ENCODE peak calls at places on chromosomes 13 and 19, in six cellular contexts. Z, O, R, E, J and S are unnamed samples.

GRCh38 chr13:111877906-111878305 is 189.0 kb upstream of the SOX1 start:
- DNase-seq in Z (no peak), O (no peak), R (peak), E (no peak), J (no peak), S (no peak)

GRCh38 chr19:6412111-6412999 is 12.3 kb downstream of the KHSRP start:
- DNase-seq in Z (peak), O (no peak), R (no peak), E (no peak), J (no peak), S (no peak)

GRCh38 chr19:46067691-46068090 is 26.9 kb upstream of the IGFL4 start:
- DNase-seq in Z (no peak), O (no peak), R (no peak), E (no peak), J (no peak), S (no peak)

GRCh38 chr13:65834897-65835296 is 1395.2 kb downstream of the PCDH9 start:
- DNase-seq in Z (no peak), O (no peak), R (no peak), E (no peak), J (no peak), S (no peak)

GRCh38 chr19:7982651-7983099 is 22.8 kb downstream of the ELAVL1 start:
- DNase-seq in Z (no peak), O (no peak), R (no peak), E (peak), J (no peak), S (no peak)

GRCh38 chr13:24288870-24289269 is 20.5 kb upstream of the C1QTNF9 start:
- DNase-seq in Z (no peak), O (peak), R (no peak), E (no peak), J (no peak), S (no peak)

GRCh38 chr13:69319659-69320058 is 788.0 kb upstream of the ATXN8OS start:
- DNase-seq in Z (no peak), O (peak), R (no peak), E (no peak), J (no peak), S (no peak)

GRCh38 chr13:39417643-39418042 is 185.3 kb downstream of the LHFPL6 start:
- DNase-seq in Z (peak), O (peak), R (no peak), E (no peak), J (no peak), S (no peak)

GRCh38 chr13:85632526-85633215 is 166.5 kb downstream of the SLITRK6 start:
- DNase-seq in Z (no peak), O (no peak), R (no peak), E (no peak), J (no peak), S (no peak)

GRCh38 chr13:114099191-114099590 is 33.2 kb downstream of the RASA3 start:
- DNase-seq in Z (peak), O (peak), R (peak), E (peak), J (peak), S (no peak)

GRCh38 chr19:10758978-10759377 is 41.1 kb downstream of the DNM2 start:
- DNase-seq in Z (no peak), O (no peak), R (no peak), E (no peak), J (no peak), S (no peak)

GRCh38 chr13:79966502-79966901 is 374.4 kb downstream of the SPRY2 start:
- DNase-seq in Z (no peak), O (no peak), R (no peak), E (no peak), J (no peak), S (no peak)

GRCh38 chr19:18156841-18157464 is 4.0 kb downstream of the PIK3R2 start:
- DNase-seq in Z (peak), O (peak), R (no peak), E (peak), J (peak), S (peak)

GRCh38 chr13:27120811-27121210 is 50.8 kb downstream of the USP12 start:
- DNase-seq in Z (peak), O (peak), R (no peak), E (no peak), J (no peak), S (no peak)

GRCh38 chr19:5947435-5947834 is 30.5 kb downstream of the RANBP3 start:
- DNase-seq in Z (peak), O (peak), R (no peak), E (no peak), J (peak), S (no peak)

GRCh38 chr13:26872444-26873173 is 112.0 kb upstream of the GPR12 start:
- DNase-seq in Z (peak), O (no peak), R (no peak), E (peak), J (peak), S (peak)

GRCh38 chr19:12784871-12785430 is 6.3 kb upstream of the JUNB start:
- DNase-seq in Z (no peak), O (peak), R (no peak), E (no peak), J (no peak), S (no peak)

GRCh38 chr19:34317311-34317927 is 47.6 kb upstream of the GPI start:
- DNase-seq in Z (peak), O (no peak), R (no peak), E (no peak), J (peak), S (no peak)

GRCh38 chr13:109271991-109272454 is 514.4 kb downstream of the IRS2 start:
- DNase-seq in Z (no peak), O (peak), R (no peak), E (no peak), J (no peak), S (no peak)

GRCh38 chr19:38093587-38093986 is 130.4 kb downstream of the DPF1 start:
- DNase-seq in Z (no peak), O (no peak), R (no peak), E (no peak), J (peak), S (no peak)

GRCh38 chr19:35178701-35179100 is 24.2 kb downstream of the FXYD5 start:
- DNase-seq in Z (peak), O (no peak), R (no peak), E (no peak), J (no peak), S (no peak)

GRCh38 chr19:53809518-53810186 is 14.5 kb downstream of the NLRP12 start:
- DNase-seq in Z (peak), O (no peak), R (no peak), E (no peak), J (no peak), S (no peak)

GRCh38 chr19:46196410-46197124 is 33.0 kb upstream of the IGFL1 start:
- DNase-seq in Z (no peak), O (no peak), R (no peak), E (no peak), J (no peak), S (no peak)

GRCh38 chr19:8611890-8612806 is 1.6 kb upstream of the ADAMTS10 start:
- DNase-seq in Z (peak), O (peak), R (no peak), E (no peak), J (peak), S (no peak)

DNA sequence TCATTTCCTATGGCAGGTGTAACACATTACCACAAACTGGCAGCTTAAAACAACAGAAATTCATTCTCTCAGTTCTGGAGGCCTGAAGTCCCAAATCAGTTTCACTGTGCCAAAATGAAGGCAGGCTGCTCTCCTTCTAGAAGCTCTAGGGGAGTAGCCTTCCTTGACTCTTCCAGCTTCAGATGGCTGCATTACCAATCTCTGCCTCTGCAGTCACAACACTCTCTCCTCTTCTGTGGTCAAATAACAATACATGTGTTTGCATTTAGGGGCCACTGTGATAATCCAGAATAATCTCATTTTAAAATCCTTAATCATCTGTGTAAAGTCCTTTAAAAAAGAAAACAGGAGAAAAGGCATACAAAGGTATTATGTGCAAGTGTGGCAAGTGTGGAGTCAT is 7.8 kb downstream of the DIAPH3 start:
- DNase-seq in Z (peak), O (no peak), R (no peak), E (no peak), J (no peak), S (no peak)
- TF ChIP-seq CTCF in Z (peak), O (no peak), R (no peak), E (no peak), J (no peak), S (no peak)

GRCh38 chr19:2477732-2478191 is 1.8 kb downstream of the GADD45B start:
- DNase-seq in Z (peak), O (peak), R (no peak), E (peak), J (peak), S (no peak)

GRCh38 chr19:2477141-2477710 is 1.3 kb downstream of the GADD45B start:
- DNase-seq in Z (no peak), O (peak), R (no peak), E (peak), J (peak), S (no peak)

GRCh38 chr19:2478756-2479555 is 3.0 kb downstream of the GADD45B start:
- DNase-seq in Z (peak), O (peak), R (peak), E (peak), J (peak), S (no peak)

GRCh38 chr19:2479556-2480194 is 3.7 kb downstream of the GADD45B start:
- DNase-seq in Z (peak), O (no peak), R (no peak), E (no peak), J (no peak), S (no peak)

DNA sequence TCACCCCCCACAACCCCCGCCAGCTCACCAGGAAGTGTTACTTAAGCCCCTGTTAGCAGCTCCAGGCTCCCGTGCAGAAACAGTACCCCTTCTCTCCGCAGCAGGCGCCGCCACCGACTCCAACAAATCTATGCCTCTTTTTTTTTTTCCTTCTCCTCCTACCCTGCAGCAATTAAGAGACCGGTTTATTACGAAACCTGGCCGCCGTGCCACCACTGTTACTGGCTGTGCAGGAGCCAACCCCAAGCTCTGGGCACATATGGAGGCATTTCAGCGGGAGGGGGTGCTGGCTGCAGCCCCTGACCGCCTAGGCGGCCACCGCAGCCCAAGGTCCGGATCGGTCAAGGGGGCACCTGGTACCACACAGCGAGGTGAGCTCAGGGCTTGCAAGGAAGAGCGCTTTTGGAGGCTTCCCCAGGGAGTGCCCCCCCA is 2.4 kb downstream of the GADD45B start:
- DNase-seq in Z (peak), O (peak), R (no peak), E (peak), J (peak), S (no peak)
- TF ChIP-seq CTCF in Z (peak), O (peak), R (peak), E (no peak), J (no peak), S (no peak)

GRCh38 chr13:70959376-70959775 is 851.1 kb upstream of the KLHL1 start:
- DNase-seq in Z (no peak), O (no peak), R (no peak), E (no peak), J (no peak), S (no peak)

GRCh38 chr13:70960841-70961443 is 852.7 kb upstream of the KLHL1 start:
- DNase-seq in Z (peak), O (peak), R (no peak), E (no peak), J (no peak), S (no peak)

GRCh38 chr13:70967564-70967963 is 859.3 kb upstream of the KLHL1 start:
- DNase-seq in Z (no peak), O (no peak), R (no peak), E (peak), J (no peak), S (no peak)

DNA sequence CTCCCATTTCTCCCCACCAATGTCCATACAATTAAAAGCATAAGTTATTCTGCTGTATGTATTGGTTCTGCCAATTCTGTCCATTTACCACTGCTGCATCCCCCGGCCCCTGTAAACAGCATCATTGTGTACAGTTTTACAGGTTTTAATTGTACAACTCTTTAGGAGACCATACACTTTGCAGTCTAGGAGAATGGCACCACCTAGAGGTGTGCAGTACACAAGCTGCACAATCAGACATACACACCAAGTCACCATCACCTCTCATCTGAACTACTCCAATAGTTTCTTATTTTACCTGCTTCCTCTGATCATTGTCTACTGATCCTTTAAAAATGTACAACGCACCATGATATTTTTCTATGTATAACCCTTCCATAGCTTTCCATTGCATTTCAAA is 855.9 kb upstream of the KLHL1 start:
- DNase-seq in Z (peak), O (no peak), R (no peak), E (no peak), J (no peak), S (no peak)
- TF ChIP-seq CTCF in Z (peak), O (peak), R (no peak), E (no peak), J (no peak), S (no peak)

GRCh38 chr13:59176775-59177174 is 987.0 kb downstream of the DIAPH3 start:
- DNase-seq in Z (peak), O (no peak), R (no peak), E (no peak), J (no peak), S (no peak)

GRCh38 chr13:59182241-59182640 is 981.5 kb downstream of the DIAPH3 start:
- DNase-seq in Z (no peak), O (no peak), R (no peak), E (no peak), J (no peak), S (no peak)

DNA sequence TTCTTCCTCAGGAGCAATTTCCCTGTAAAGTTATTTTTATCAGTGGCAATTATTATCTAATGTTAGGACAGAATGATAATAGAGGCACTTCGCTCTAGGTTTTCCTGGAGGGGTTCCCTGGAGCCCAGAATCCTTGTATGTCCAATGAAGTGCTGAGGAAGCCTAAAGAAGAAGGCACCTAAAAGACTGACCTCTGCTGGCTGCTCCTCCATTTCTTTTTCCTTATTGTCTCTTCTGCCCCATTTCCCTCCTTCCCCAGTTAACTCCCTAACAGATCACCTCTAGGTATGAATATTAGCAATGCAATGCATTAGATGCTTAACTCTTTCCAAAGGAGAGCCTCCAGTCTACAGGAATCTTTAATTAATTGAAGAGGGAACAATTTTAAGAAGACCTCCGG is 985.4 kb downstream of the DIAPH3 start:
- DNase-seq in Z (peak), O (peak), R (no peak), E (no peak), J (no peak), S (no peak)
- TF ChIP-seq CTCF in Z (peak), O (peak), R (no peak), E (no peak), J (peak), S (no peak)

GRCh38 chr13:20558982-20559381 is 8.0 kb upstream of the IFT88 start:
- DNase-seq in Z (no peak), O (no peak), R (no peak), E (no peak), J (no peak), S (no peak)
- TF ChIP-seq CTCF in Z (no peak), O (no peak), R (no peak), E (no peak), J (no peak), S (no peak)